ENCODE peak calls at places on chromosomes 6 and 20, in eight cellular contexts. One of them, this sample, is unnamed.
A peak's percentile ranks its signal among the peaks of the same experiment; 100 is the strongest.

GRCh38 chr20:479487-479886 is 17.2 kb upstream of the TBC1D20 start:
- DNase-seq in coronary artery: no peak
- DNase-seq in lower lobe of right lung: no peak
- DNase-seq in fibroblast of the aortic adventitia: peak; percentile 52
- DNase-seq in omental fat pad: no peak
- DNase-seq in OCI-LY7: no peak
- DNase-seq in fibroblast of lung: peak; percentile 9
- DNase-seq in upper lobe of left lung: no peak
- DNase-seq in this sample: no peak

GRCh38 chr6:4388675-4389074 is 253.3 kb upstream of the ECI2 start:
- DNase-seq in fibroblast of the aortic adventitia: no peak
- DNase-seq in fibroblast of lung: no peak
- DNase-seq in lower lobe of right lung: no peak
- DNase-seq in coronary artery: no peak
- DNase-seq in upper lobe of left lung: no peak
- DNase-seq in OCI-LY7: no peak
- DNase-seq in omental fat pad: no peak
- DNase-seq in this sample: no peak

GRCh38 chr20:46270977-46271744 is 37.1 kb downstream of the CDH22 start:
- DNase-seq in fibroblast of the aortic adventitia: no peak
- DNase-seq in omental fat pad: no peak
- DNase-seq in OCI-LY7: no peak
- DNase-seq in upper lobe of left lung: no peak
- DNase-seq in fibroblast of lung: no peak
- DNase-seq in coronary artery: no peak
- DNase-seq in lower lobe of right lung: no peak
- DNase-seq in this sample: no peak

GRCh38 chr20:58073945-58074920 is 154.2 kb downstream of the ANKRD60 start:
- DNase-seq in fibroblast of lung: peak; percentile 81
- DNase-seq in lower lobe of right lung: no peak
- DNase-seq in fibroblast of the aortic adventitia: peak; percentile 39
- DNase-seq in coronary artery: peak; percentile 72
- DNase-seq in upper lobe of left lung: no peak
- DNase-seq in OCI-LY7: no peak
- DNase-seq in omental fat pad: no peak
- DNase-seq in this sample: no peak

GRCh38 chr6:29474996-29475395 is 12.8 kb downstream of the MAS1L start:
- DNase-seq in fibroblast of lung: no peak
- DNase-seq in fibroblast of the aortic adventitia: no peak
- DNase-seq in lower lobe of right lung: no peak
- DNase-seq in upper lobe of left lung: no peak
- DNase-seq in omental fat pad: no peak
- DNase-seq in coronary artery: no peak
- DNase-seq in OCI-LY7: no peak
- DNase-seq in this sample: no peak

GRCh38 chr6:162416307-162416706 is 311.3 kb downstream of the PRKN start:
- DNase-seq in OCI-LY7: no peak
- DNase-seq in upper lobe of left lung: no peak
- DNase-seq in fibroblast of lung: no peak
- DNase-seq in omental fat pad: no peak
- DNase-seq in fibroblast of the aortic adventitia: no peak
- DNase-seq in coronary artery: no peak
- DNase-seq in lower lobe of right lung: no peak
- DNase-seq in this sample: no peak

GRCh38 chr6:166275714-166276166 is 32.5 kb downstream of the PRR18 start:
- DNase-seq in fibroblast of the aortic adventitia: peak; percentile 43
- DNase-seq in upper lobe of left lung: peak; percentile 96
- DNase-seq in omental fat pad: peak; percentile 57
- DNase-seq in OCI-LY7: peak; percentile 75
- DNase-seq in lower lobe of right lung: peak; percentile 87
- DNase-seq in fibroblast of lung: peak; percentile 13
- DNase-seq in coronary artery: no peak
- DNase-seq in this sample: peak; percentile 85

GRCh38 chr6:11847515-11848244 is 69.1 kb upstream of the ADTRP start:
- DNase-seq in upper lobe of left lung: no peak
- DNase-seq in OCI-LY7: no peak
- DNase-seq in omental fat pad: no peak
- DNase-seq in fibroblast of the aortic adventitia: no peak
- DNase-seq in coronary artery: no peak
- DNase-seq in lower lobe of right lung: no peak
- DNase-seq in fibroblast of lung: peak; percentile 45
- DNase-seq in this sample: no peak

GRCh38 chr6:13903399-13903798 is 21.4 kb upstream of the RNF182 start:
- DNase-seq in omental fat pad: no peak
- DNase-seq in fibroblast of lung: no peak
- DNase-seq in upper lobe of left lung: no peak
- DNase-seq in OCI-LY7: no peak
- DNase-seq in coronary artery: no peak
- DNase-seq in lower lobe of right lung: no peak
- DNase-seq in fibroblast of the aortic adventitia: no peak
- DNase-seq in this sample: no peak

GRCh38 chr20:23637282-23638221 is at the start of gene CST3:
- DNase-seq in fibroblast of the aortic adventitia: peak; percentile 82
- DNase-seq in OCI-LY7: no peak
- DNase-seq in fibroblast of lung: peak; percentile 87
- DNase-seq in coronary artery: peak; percentile 92
- DNase-seq in omental fat pad: no peak
- DNase-seq in lower lobe of right lung: peak; percentile 94
- DNase-seq in upper lobe of left lung: peak; percentile 96
- DNase-seq in this sample: peak; percentile 85

GRCh38 chr6:14365393-14365792 is 247.8 kb downstream of the CD83 start:
- DNase-seq in lower lobe of right lung: no peak
- DNase-seq in OCI-LY7: no peak
- DNase-seq in fibroblast of lung: peak; percentile 70
- DNase-seq in upper lobe of left lung: no peak
- DNase-seq in fibroblast of the aortic adventitia: peak; percentile 29
- DNase-seq in omental fat pad: no peak
- DNase-seq in coronary artery: no peak
- DNase-seq in this sample: no peak

GRCh38 chr20:433300-433975 is 25.3 kb downstream of the RBCK1 start:
- DNase-seq in upper lobe of left lung: no peak
- DNase-seq in omental fat pad: no peak
- DNase-seq in OCI-LY7: no peak
- DNase-seq in coronary artery: no peak
- DNase-seq in fibroblast of lung: no peak
- DNase-seq in fibroblast of the aortic adventitia: no peak
- DNase-seq in lower lobe of right lung: no peak
- DNase-seq in this sample: no peak

GRCh38 chr20:21118138-21118537 is 7.7 kb upstream of the KIZ start:
- DNase-seq in fibroblast of the aortic adventitia: no peak
- DNase-seq in lower lobe of right lung: no peak
- DNase-seq in OCI-LY7: no peak
- DNase-seq in fibroblast of lung: no peak
- DNase-seq in omental fat pad: no peak
- DNase-seq in upper lobe of left lung: no peak
- DNase-seq in coronary artery: no peak
- DNase-seq in this sample: no peak

GRCh38 chr6:136304410-136304809 is 14.8 kb upstream of the BCLAF1 start:
- DNase-seq in fibroblast of the aortic adventitia: no peak
- DNase-seq in omental fat pad: no peak
- DNase-seq in upper lobe of left lung: no peak
- DNase-seq in fibroblast of lung: no peak
- DNase-seq in coronary artery: no peak
- DNase-seq in lower lobe of right lung: no peak
- DNase-seq in OCI-LY7: no peak
- DNase-seq in this sample: no peak

GRCh38 chr6:133631421-133631820 is 257.5 kb upstream of the TCF21 start:
- DNase-seq in lower lobe of right lung: no peak
- DNase-seq in fibroblast of the aortic adventitia: peak; percentile 62
- DNase-seq in coronary artery: no peak
- DNase-seq in fibroblast of lung: peak; percentile 73
- DNase-seq in omental fat pad: no peak
- DNase-seq in upper lobe of left lung: no peak
- DNase-seq in OCI-LY7: no peak
- DNase-seq in this sample: no peak

GRCh38 chr20:49787371-49788357 is 25.0 kb upstream of the SLC9A8 start:
- DNase-seq in lower lobe of right lung: no peak
- DNase-seq in OCI-LY7: no peak
- DNase-seq in fibroblast of lung: no peak
- DNase-seq in omental fat pad: no peak
- DNase-seq in fibroblast of the aortic adventitia: no peak
- DNase-seq in upper lobe of left lung: no peak
- DNase-seq in coronary artery: no peak
- DNase-seq in this sample: no peak

GRCh38 chr20:14622796-14623195 is 285.4 kb upstream of the FLRT3 start:
- DNase-seq in upper lobe of left lung: no peak
- DNase-seq in fibroblast of lung: peak; percentile 42
- DNase-seq in fibroblast of the aortic adventitia: peak; percentile 65
- DNase-seq in lower lobe of right lung: no peak
- DNase-seq in coronary artery: no peak
- DNase-seq in omental fat pad: no peak
- DNase-seq in OCI-LY7: no peak
- DNase-seq in this sample: no peak

GRCh38 chr20:49325981-49326380 is 48.1 kb upstream of the ZNFX1 start:
- DNase-seq in upper lobe of left lung: no peak
- DNase-seq in omental fat pad: no peak
- DNase-seq in fibroblast of the aortic adventitia: peak; percentile 66
- DNase-seq in OCI-LY7: no peak
- DNase-seq in coronary artery: no peak
- DNase-seq in lower lobe of right lung: no peak
- DNase-seq in fibroblast of lung: peak; percentile 58
- DNase-seq in this sample: no peak

GRCh38 chr6:120282005-120282404 is 932.4 kb upstream of the MAN1A1 start:
- DNase-seq in OCI-LY7: no peak
- DNase-seq in upper lobe of left lung: no peak
- DNase-seq in fibroblast of lung: no peak
- DNase-seq in fibroblast of the aortic adventitia: no peak
- DNase-seq in omental fat pad: no peak
- DNase-seq in coronary artery: no peak
- DNase-seq in lower lobe of right lung: no peak
- DNase-seq in this sample: no peak

GRCh38 chr6:51542466-51542865 is 544.9 kb downstream of the PKHD1 start:
- DNase-seq in OCI-LY7: no peak
- DNase-seq in omental fat pad: no peak
- DNase-seq in lower lobe of right lung: no peak
- DNase-seq in fibroblast of the aortic adventitia: no peak
- DNase-seq in upper lobe of left lung: no peak
- DNase-seq in fibroblast of lung: no peak
- DNase-seq in coronary artery: no peak
- DNase-seq in this sample: no peak

GRCh38 chr6:51536728-51537127 is 550.7 kb downstream of the PKHD1 start:
- DNase-seq in lower lobe of right lung: no peak
- DNase-seq in fibroblast of lung: no peak
- DNase-seq in coronary artery: no peak
- DNase-seq in fibroblast of the aortic adventitia: no peak
- DNase-seq in omental fat pad: no peak
- DNase-seq in OCI-LY7: no peak
- DNase-seq in upper lobe of left lung: no peak
- DNase-seq in this sample: no peak

GRCh38 chr6:51541847-51542246 is 545.6 kb downstream of the PKHD1 start:
- DNase-seq in upper lobe of left lung: no peak
- DNase-seq in fibroblast of the aortic adventitia: no peak
- DNase-seq in OCI-LY7: no peak
- DNase-seq in fibroblast of lung: no peak
- DNase-seq in lower lobe of right lung: no peak
- DNase-seq in coronary artery: no peak
- DNase-seq in omental fat pad: no peak
- DNase-seq in this sample: no peak
- TF ChIP-seq CTCF in upper lobe of left lung: no peak
- TF ChIP-seq CTCF in fibroblast of the aortic adventitia: no peak
- TF ChIP-seq CTCF in OCI-LY7: peak; percentile 29
- TF ChIP-seq CTCF in fibroblast of lung: no peak
- TF ChIP-seq CTCF in lower lobe of right lung: no peak
- TF ChIP-seq CTCF in coronary artery: no peak
- TF ChIP-seq CTCF in omental fat pad: no peak
- TF ChIP-seq CTCF in this sample: peak; percentile 55

DNA sequence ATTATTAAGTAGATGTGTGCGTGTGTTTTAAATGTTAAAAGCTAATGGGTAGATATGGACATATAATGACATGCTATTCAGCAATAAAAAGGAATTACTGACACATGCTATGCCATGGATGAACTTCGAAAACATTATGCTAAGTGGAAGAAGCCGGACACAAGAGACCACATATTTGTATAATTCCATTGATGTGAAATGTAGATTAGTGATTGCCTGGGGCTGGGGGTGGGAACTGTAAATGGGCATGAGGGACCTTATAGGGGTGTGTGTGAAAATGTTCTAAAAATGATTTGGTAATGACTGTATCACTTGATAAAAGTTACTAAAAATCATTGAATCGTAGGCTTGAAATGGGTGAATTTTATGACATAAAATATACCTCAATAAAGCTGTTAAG is 104.5 kb upstream of the BEND3 start:
- DNase-seq in upper lobe of left lung: no peak
- DNase-seq in OCI-LY7: no peak
- DNase-seq in fibroblast of lung: no peak
- DNase-seq in fibroblast of the aortic adventitia: no peak
- DNase-seq in lower lobe of right lung: no peak
- DNase-seq in coronary artery: no peak
- DNase-seq in omental fat pad: no peak
- DNase-seq in this sample: no peak
- TF ChIP-seq CTCF in upper lobe of left lung: no peak
- TF ChIP-seq CTCF in OCI-LY7: no peak
- TF ChIP-seq CTCF in fibroblast of lung: no peak
- TF ChIP-seq CTCF in fibroblast of the aortic adventitia: no peak
- TF ChIP-seq CTCF in lower lobe of right lung: no peak
- TF ChIP-seq CTCF in coronary artery: no peak
- TF ChIP-seq CTCF in omental fat pad: no peak
- TF ChIP-seq CTCF in this sample: no peak

GRCh38 chr6:42137192-42137753 is 5.1 kb downstream of the C6orf132 start:
- DNase-seq in fibroblast of lung: peak; percentile 20
- DNase-seq in omental fat pad: no peak
- DNase-seq in upper lobe of left lung: no peak
- DNase-seq in OCI-LY7: no peak
- DNase-seq in fibroblast of the aortic adventitia: no peak
- DNase-seq in coronary artery: no peak
- DNase-seq in lower lobe of right lung: no peak
- DNase-seq in this sample: no peak

GRCh38 chr6:42135722-42136121 is 6.7 kb downstream of the C6orf132 start:
- DNase-seq in upper lobe of left lung: no peak
- DNase-seq in lower lobe of right lung: no peak
- DNase-seq in fibroblast of lung: peak; percentile 49
- DNase-seq in fibroblast of the aortic adventitia: no peak
- DNase-seq in OCI-LY7: no peak
- DNase-seq in coronary artery: no peak
- DNase-seq in omental fat pad: no peak
- DNase-seq in this sample: no peak

GRCh38 chr6:42138190-42138589 is 4.2 kb downstream of the C6orf132 start:
- DNase-seq in omental fat pad: no peak
- DNase-seq in lower lobe of right lung: no peak
- DNase-seq in upper lobe of left lung: no peak
- DNase-seq in fibroblast of the aortic adventitia: no peak
- DNase-seq in OCI-LY7: no peak
- DNase-seq in coronary artery: no peak
- DNase-seq in fibroblast of lung: no peak
- DNase-seq in this sample: no peak

GRCh38 chr6:42135161-42135560 is 7.3 kb downstream of the C6orf132 start:
- DNase-seq in omental fat pad: no peak
- DNase-seq in lower lobe of right lung: no peak
- DNase-seq in coronary artery: no peak
- DNase-seq in upper lobe of left lung: no peak
- DNase-seq in fibroblast of the aortic adventitia: no peak
- DNase-seq in fibroblast of lung: no peak
- DNase-seq in OCI-LY7: no peak
- DNase-seq in this sample: no peak

GRCh38 chr6:42136508-42137191 is 5.8 kb downstream of the C6orf132 start:
- DNase-seq in lower lobe of right lung: no peak
- DNase-seq in fibroblast of the aortic adventitia: peak; percentile 76
- DNase-seq in upper lobe of left lung: no peak
- DNase-seq in OCI-LY7: peak; percentile 75
- DNase-seq in omental fat pad: no peak
- DNase-seq in fibroblast of lung: peak; percentile 91
- DNase-seq in coronary artery: no peak
- DNase-seq in this sample: no peak
- TF ChIP-seq CTCF in lower lobe of right lung: no peak
- TF ChIP-seq CTCF in fibroblast of the aortic adventitia: peak; percentile 20
- TF ChIP-seq CTCF in upper lobe of left lung: no peak
- TF ChIP-seq CTCF in OCI-LY7: peak; percentile 83
- TF ChIP-seq CTCF in omental fat pad: no peak
- TF ChIP-seq CTCF in fibroblast of lung: peak; percentile 38
- TF ChIP-seq CTCF in coronary artery: no peak
- TF ChIP-seq CTCF in this sample: peak; percentile 66

GRCh38 chr6:130148181-130148580 is 74.6 kb downstream of the SAMD3 start:
- DNase-seq in omental fat pad: no peak
- DNase-seq in lower lobe of right lung: no peak
- DNase-seq in upper lobe of left lung: no peak
- DNase-seq in fibroblast of the aortic adventitia: no peak
- DNase-seq in fibroblast of lung: no peak
- DNase-seq in coronary artery: no peak
- DNase-seq in OCI-LY7: peak; percentile 32
- DNase-seq in this sample: no peak
- TF ChIP-seq CTCF in omental fat pad: no peak
- TF ChIP-seq CTCF in lower lobe of right lung: peak; percentile 19
- TF ChIP-seq CTCF in upper lobe of left lung: no peak
- TF ChIP-seq CTCF in fibroblast of the aortic adventitia: peak; percentile 19
- TF ChIP-seq CTCF in fibroblast of lung: peak; percentile 26
- TF ChIP-seq CTCF in coronary artery: no peak
- TF ChIP-seq CTCF in OCI-LY7: peak; percentile 82
- TF ChIP-seq CTCF in this sample: peak; percentile 49

This sample was measured in type B pancreatic cell.